ENCODE peak calls at places on chromosomes 13 and 19, in seven cellular contexts. G is fibroblast of lung, P is PC-3, I is neuronal stem cell, H is K562, Q is IMR-90, N is kidney. V is an unnamed sample.

GRCh38 chr19:12647490-12648071 is 19.0 kb downstream of the MAN2B1 start:
- DNase-seq in G (no peak), P (no peak), I (no peak), H (peak), Q (no peak), N (peak), V (peak)

GRCh38 chr19:55616395-55616875 is 7.9 kb downstream of the ZNF784 start:
- DNase-seq in G (no peak), P (no peak), I (no peak), H (no peak), Q (no peak), N (no peak), V (no peak)

GRCh38 chr13:99677388-99677951 is 176.2 kb downstream of the TM9SF2 start:
- DNase-seq in G (no peak), P (peak), I (no peak), H (no peak), Q (no peak), N (no peak), V (no peak)

GRCh38 chr19:56671613-56671994 is at the start of gene ZNF835:
- DNase-seq in G (peak), P (no peak), I (peak), H (peak), Q (no peak), N (peak), V (no peak)

GRCh38 chr13:98937911-98938381 is 39.9 kb downstream of the DOCK9 start:
- DNase-seq in G (peak), P (no peak), I (no peak), H (no peak), Q (peak), N (no peak), V (no peak)

GRCh38 chr13:111031531-111031961 is 83.6 kb upstream of the ARHGEF7 start:
- DNase-seq in G (peak), P (peak), I (no peak), H (no peak), Q (peak), N (no peak), V (no peak)

GRCh38 chr19:17687857-17688784 is at the start of gene UNC13A:
- DNase-seq in G (peak), P (no peak), I (peak), H (peak), Q (peak), N (peak), V (no peak)

GRCh38 chr19:56623006-56623405 is 20.0 kb upstream of the SMIM17 start:
- DNase-seq in G (no peak), P (no peak), I (no peak), H (no peak), Q (no peak), N (no peak), V (no peak)

GRCh38 chr19:33233056-33233873 is 7.6 kb upstream of the SLC7A10 start:
- DNase-seq in G (no peak), P (no peak), I (no peak), H (no peak), Q (no peak), N (peak), V (no peak)

GRCh38 chr19:1251233-1251502 is 2.8 kb downstream of the MIDN start:
- DNase-seq in G (peak), P (peak), I (no peak), H (peak), Q (peak), N (no peak), V (no peak)

GRCh38 chr19:43809762-43810696 is 7.8 kb upstream of the LYPD5 start:
- DNase-seq in G (peak), P (peak), I (no peak), H (peak), Q (peak), N (no peak), V (peak)

GRCh38 chr13:48184260-48184659 is 48.7 kb upstream of the ITM2B start:
- DNase-seq in G (no peak), P (no peak), I (no peak), H (no peak), Q (no peak), N (no peak), V (no peak)

GRCh38 chr13:73717632-73718031 is 416.6 kb downstream of the KLF12 start:
- DNase-seq in G (peak), P (peak), I (no peak), H (no peak), Q (peak), N (no peak), V (no peak)

GRCh38 chr13:24039621-24040475 is 120.7 kb upstream of the SPATA13 start:
- DNase-seq in G (no peak), P (no peak), I (no peak), H (no peak), Q (no peak), N (no peak), V (no peak)
- H3K9ac ChIP-seq in G (no peak), P (no peak), I (no peak), H (no peak), Q (no peak), N (no peak), V (no peak)

GRCh38 chr13:41461527-41462124 is 4.3 kb downstream of the RGCC start:
- DNase-seq in G (no peak), P (no peak), I (no peak), H (no peak), Q (no peak), N (no peak), V (peak)
- H3K27ac ChIP-seq in G (no peak), P (no peak), I (no peak), H (no peak), Q (peak), N (no peak), V (peak)

DNA sequence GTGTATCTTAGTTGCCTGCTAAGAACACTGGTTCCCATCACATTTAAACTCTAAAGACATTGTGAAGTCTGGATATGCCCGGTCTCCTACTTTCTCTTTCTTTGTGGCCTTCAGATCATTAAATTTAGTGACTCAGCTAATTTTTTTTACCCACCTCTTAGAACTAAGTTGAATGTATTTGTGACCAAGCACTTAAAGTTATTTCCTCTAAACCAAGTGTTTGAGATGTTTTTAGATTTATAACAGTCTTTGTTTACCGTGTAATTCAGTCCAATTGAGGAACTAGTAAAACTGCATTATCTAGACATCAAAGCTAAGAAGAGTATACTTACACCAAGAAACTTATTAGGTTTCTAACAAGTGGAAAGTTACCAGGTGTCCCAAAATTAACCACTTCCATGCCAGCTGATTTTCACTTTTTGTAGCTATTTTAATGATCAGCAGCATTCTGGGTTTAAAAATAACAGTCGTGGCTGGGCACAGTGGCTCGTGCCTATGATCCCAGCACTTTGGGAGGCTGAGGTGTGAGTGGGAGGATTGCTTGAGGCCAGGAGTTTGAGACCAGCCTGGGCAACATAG is 53.1 kb downstream of the ARHGAP35 start:
- DNase-seq in G (peak), P (peak), I (no peak), H (peak), Q (peak), N (no peak), V (no peak)
- H3K9ac ChIP-seq in G (no peak), P (peak), I (no peak), H (no peak), Q (peak), N (peak), V (peak)

DNA sequence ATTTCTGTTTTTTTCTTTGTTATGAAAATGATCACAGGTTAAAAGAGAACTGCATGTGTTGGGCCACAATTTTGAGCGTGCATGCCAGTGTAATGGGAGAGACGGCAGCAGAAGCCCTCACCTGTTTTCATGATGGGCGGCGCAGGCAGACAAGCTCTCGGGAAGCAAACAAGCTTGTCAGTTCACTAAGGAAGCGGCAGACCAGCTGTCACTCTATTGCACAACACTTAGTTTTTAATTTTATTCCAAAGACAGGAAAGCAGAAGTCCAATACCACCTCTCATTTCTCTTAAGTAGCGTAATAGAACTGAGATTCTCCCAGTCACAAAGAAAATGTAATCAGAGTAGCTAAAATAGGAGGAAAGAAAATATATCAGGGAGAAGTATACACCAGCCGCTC is 711.5 kb downstream of the DIAPH3 start:
- DNase-seq in G (no peak), P (no peak), I (no peak), H (no peak), Q (no peak), N (no peak), V (no peak)
- H3K27ac ChIP-seq in G (no peak), P (no peak), I (no peak), H (no peak), Q (no peak), N (no peak), V (no peak)

GRCh38 chr19:2587001-2587719 is 111.2 kb downstream of the GADD45B start:
- DNase-seq in G (peak), P (no peak), I (no peak), H (no peak), Q (peak), N (peak), V (no peak)

GRCh38 chr19:2582984-2583956 is 107.3 kb downstream of the GADD45B start:
- DNase-seq in G (no peak), P (no peak), I (no peak), H (no peak), Q (no peak), N (no peak), V (no peak)

GRCh38 chr19:2589441-2589840 is 113.1 kb downstream of the GNG7 start:
- DNase-seq in G (no peak), P (no peak), I (no peak), H (no peak), Q (no peak), N (peak), V (no peak)

GRCh38 chr19:2584002-2584401 is 108.1 kb downstream of the GADD45B start:
- DNase-seq in G (no peak), P (no peak), I (no peak), H (no peak), Q (no peak), N (no peak), V (no peak)

DNA sequence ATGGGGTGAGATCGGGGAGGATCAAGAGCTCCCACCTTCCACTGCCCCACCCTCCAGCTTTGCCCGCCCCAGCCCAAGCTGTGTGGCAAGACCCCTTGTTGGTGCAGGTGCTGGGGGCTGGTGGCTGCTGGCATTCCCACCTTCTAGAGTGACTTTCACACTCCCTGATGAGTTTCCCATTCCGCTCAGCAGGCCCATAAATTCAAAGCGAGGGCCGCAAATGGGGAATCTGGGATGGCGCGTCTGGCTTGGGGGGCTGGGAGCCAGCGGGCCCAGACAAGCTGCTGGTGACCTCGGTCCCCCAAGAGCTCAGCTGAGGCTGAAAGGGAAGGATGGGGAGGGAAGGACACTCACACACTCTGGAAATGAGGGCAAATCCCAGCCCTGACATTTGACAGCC is 110.3 kb downstream of the GADD45B start:
- DNase-seq in G (no peak), P (no peak), I (no peak), H (no peak), Q (no peak), N (peak), V (no peak)
- H3K9ac ChIP-seq in G (no peak), P (no peak), I (no peak), H (no peak), Q (no peak), N (no peak), V (no peak)